ENCODE peak calls at places on chromosomes 2 and 18, in five cellular contexts. S, R, Q, P and M are unnamed samples.

GRCh38 chr2:54430649-54431048 is 25.5 kb upstream of the SPTBN1 start:
- DNase-seq in S (no peak), P (no peak), Q (no peak), R (no peak), M (no peak)

GRCh38 chr2:63484481-63484880 is 103.8 kb downstream of the WDPCP start:
- DNase-seq in R (no peak), S (no peak), P (no peak), Q (no peak), M (no peak)

GRCh38 chr2:189874571-189875320 is 90.5 kb downstream of the PMS1 start:
- DNase-seq in P (no peak), R (no peak), S (no peak), Q (no peak), M (no peak)

GRCh38 chr2:132621131-132621875 is 48.7 kb downstream of the LYPD1 start:
- DNase-seq in R (no peak), Q (no peak), S (no peak), P (no peak), M (no peak)

GRCh38 chr2:217691920-217692666 is 310.7 kb downstream of the TNS1 start:
- DNase-seq in R (no peak), P (no peak), Q (no peak), S (no peak), M (peak)

GRCh38 chr2:164840458-164840929 is 1.1 kb downstream of the COBLL1 start:
- DNase-seq in P (no peak), Q (no peak), R (no peak), S (peak), M (no peak)

GRCh38 chr2:97936199-97936598 is 59.5 kb downstream of the TMEM131 start:
- DNase-seq in S (peak), Q (no peak), P (no peak), R (no peak), M (no peak)

GRCh38 chr2:111975819-111976218 is 77.4 kb downstream of the MERTK start:
- DNase-seq in R (no peak), P (no peak), S (no peak), Q (no peak), M (no peak)

GRCh38 chr18:54532962-54533361 is 58.1 kb upstream of the DYNAP start:
- DNase-seq in S (no peak), R (no peak), Q (no peak), P (no peak), M (no peak)

GRCh38 chr2:217825469-217826235 is 177.1 kb downstream of the TNS1 start:
- DNase-seq in Q (no peak), R (no peak), S (no peak), P (no peak), M (no peak)

GRCh38 chr2:151891566-151892194 is 63.5 kb upstream of the ARL5A start:
- DNase-seq in P (no peak), Q (no peak), R (no peak), S (peak), M (no peak)

DNA sequence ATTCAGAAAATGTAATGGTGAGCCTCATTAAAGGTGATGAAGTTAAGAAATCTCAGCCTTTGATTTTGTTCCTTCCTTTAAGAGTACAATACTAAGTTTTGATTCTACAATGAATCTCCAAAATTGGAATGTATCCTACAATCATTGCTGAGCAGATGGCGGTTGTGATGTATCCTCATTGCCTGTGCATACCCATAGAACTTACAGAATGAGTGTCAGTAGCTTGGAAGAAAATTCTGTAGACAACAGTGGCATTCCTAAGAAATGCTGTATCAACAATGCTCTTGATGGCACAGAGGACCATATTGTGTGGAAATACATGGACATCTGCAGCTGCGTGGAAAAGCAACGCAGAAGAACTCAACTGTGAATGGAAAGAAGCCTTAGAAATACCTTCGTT is 30.2 kb downstream of the GAREM1 start:
- DNase-seq in R (no peak), P (no peak), S (no peak), Q (no peak), M (no peak)
- TF ChIP-seq MXI1 in R (no peak), P (no peak), S (no peak), Q (no peak), M (no peak)

DNA sequence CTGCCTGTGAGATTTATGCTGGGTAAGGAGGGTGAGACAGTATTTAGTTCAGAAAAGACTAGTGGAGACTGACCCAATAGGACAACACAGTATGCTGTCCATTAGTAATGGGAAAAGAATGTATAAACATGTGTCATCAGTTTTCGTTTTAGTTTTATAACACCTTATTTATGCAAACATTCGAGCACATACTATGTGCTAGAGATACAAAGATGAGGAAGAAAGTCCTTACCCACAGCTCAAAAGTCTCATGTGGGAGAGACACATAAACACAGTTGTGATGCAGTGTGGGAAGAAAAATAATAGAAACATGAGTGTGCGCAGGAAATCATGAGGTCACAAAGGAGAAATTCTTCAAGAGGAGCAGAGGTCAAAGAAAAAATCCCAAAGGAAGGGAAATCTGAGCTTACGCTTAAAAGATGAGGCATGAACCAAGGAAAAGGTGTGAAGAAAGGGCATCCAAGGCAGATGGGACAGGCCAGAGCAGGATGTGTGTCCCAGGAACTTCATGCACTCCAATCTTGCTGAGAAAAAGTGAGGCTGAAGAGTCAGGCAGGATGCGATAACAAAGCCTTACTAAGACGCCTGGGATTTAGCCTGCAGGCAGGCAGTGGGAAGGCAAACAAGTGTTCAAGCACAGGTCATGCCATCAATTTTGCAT is 8.1 kb downstream of the METTL21A start:
- DNase-seq in S (no peak), Q (no peak), P (no peak), R (no peak), M (peak)
- TF ChIP-seq MXI1 in S (no peak), Q (no peak), P (no peak), R (no peak), M (peak)

DNA sequence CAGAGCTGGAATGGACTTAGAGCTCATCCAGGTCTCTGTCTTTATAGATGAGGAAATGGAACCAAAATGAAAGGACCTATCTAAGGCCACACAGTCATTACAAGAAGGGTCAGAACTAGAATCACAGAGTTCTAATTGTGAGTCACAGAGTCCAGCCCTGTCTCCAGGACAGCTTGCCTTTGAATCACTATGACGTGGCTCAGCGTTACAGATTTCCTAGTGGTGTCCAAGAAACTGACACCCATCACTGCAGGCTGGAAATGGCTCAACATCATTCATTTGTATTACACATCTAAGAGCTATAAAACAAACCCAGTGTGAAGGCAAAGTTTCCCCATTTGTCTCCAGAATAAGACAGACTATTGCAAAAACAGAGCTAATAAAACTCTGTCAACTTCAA is 164.3 kb upstream of the SIX2 start:
- DNase-seq in R (no peak), P (no peak), Q (no peak), S (no peak), M (peak)
- TF ChIP-seq MXI1 in R (no peak), P (no peak), Q (no peak), S (no peak), M (no peak)

DNA sequence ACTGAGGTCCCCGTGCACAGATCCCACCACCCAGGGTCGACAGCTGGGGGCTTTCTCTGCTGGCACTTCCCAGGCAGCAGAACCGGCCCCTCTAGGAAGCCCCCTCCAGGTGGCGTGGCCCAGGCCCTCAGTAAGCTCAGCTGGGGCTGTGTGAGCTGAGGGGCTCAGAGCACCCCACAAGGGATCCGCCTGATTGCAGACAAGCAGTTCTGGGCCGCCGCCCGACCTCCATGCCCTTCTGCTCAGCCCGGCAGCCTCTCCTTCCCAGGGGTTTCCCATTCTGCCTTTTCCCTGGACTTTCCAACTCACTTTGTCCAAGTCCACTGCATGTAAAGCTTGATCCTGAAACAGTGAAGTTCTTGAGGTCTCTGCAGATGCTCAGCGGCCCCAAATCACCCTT is 76.4 kb downstream of the NFATC1 start:
- DNase-seq in S (no peak), P (no peak), R (no peak), Q (no peak), M (no peak)
- TF ChIP-seq MXI1 in S (no peak), P (no peak), R (no peak), Q (no peak), M (no peak)